ENCODE peak calls at places on chromosomes 7 and 10, in seven cellular contexts. One of them, this sample, is unnamed.

GRCh38 chr10:7788640-7789335 is 811 bp downstream of the ATP5F1C start:
- DNase-seq in SK-N-MC: no peak
- DNase-seq in posterior vena cava: no peak
- DNase-seq in GF-D8: no peak
- DNase-seq in GM12891: no peak
- DNase-seq in CD8-positive, alpha-beta T cell: no peak
- DNase-seq in putamen: peak
- DNase-seq in this sample: peak

GRCh38 chr10:1944487-1944886 is 207.2 kb upstream of the ADARB2 start:
- DNase-seq in SK-N-MC: no peak
- DNase-seq in putamen: no peak
- DNase-seq in GM12891: no peak
- DNase-seq in posterior vena cava: no peak
- DNase-seq in CD8-positive, alpha-beta T cell: no peak
- DNase-seq in GF-D8: no peak
- DNase-seq in this sample: no peak

GRCh38 chr7:57425969-57426628 is 23.9 kb upstream of the ZNF716 start:
- DNase-seq in GF-D8: no peak
- DNase-seq in putamen: no peak
- DNase-seq in GM12891: no peak
- DNase-seq in posterior vena cava: peak
- DNase-seq in SK-N-MC: no peak
- DNase-seq in CD8-positive, alpha-beta T cell: no peak
- DNase-seq in this sample: no peak

GRCh38 chr7:122383934-122384333 is 79.4 kb upstream of the FEZF1 start:
- DNase-seq in CD8-positive, alpha-beta T cell: no peak
- DNase-seq in GM12891: no peak
- DNase-seq in GF-D8: no peak
- DNase-seq in SK-N-MC: no peak
- DNase-seq in posterior vena cava: no peak
- DNase-seq in putamen: no peak
- DNase-seq in this sample: no peak

GRCh38 chr7:94149776-94150545 is 145.8 kb upstream of the BET1 start:
- DNase-seq in putamen: no peak
- DNase-seq in CD8-positive, alpha-beta T cell: no peak
- DNase-seq in GM12891: no peak
- DNase-seq in posterior vena cava: no peak
- DNase-seq in GF-D8: no peak
- DNase-seq in SK-N-MC: no peak
- DNase-seq in this sample: no peak

GRCh38 chr10:12382157-12382548 is 32.8 kb downstream of the CAMK1D start:
- DNase-seq in CD8-positive, alpha-beta T cell: no peak
- DNase-seq in posterior vena cava: no peak
- DNase-seq in putamen: no peak
- DNase-seq in SK-N-MC: no peak
- DNase-seq in GF-D8: no peak
- DNase-seq in GM12891: no peak
- DNase-seq in this sample: no peak

GRCh38 chr7:128148676-128149075 is 92.4 kb upstream of the LEP start:
- DNase-seq in GF-D8: no peak
- DNase-seq in SK-N-MC: no peak
- DNase-seq in GM12891: no peak
- DNase-seq in CD8-positive, alpha-beta T cell: no peak
- DNase-seq in posterior vena cava: no peak
- DNase-seq in putamen: no peak
- DNase-seq in this sample: peak

GRCh38 chr10:29736325-29737208 is 101.8 kb upstream of the SVIL start:
- DNase-seq in posterior vena cava: peak
- DNase-seq in GF-D8: no peak
- DNase-seq in GM12891: peak
- DNase-seq in putamen: no peak
- DNase-seq in SK-N-MC: no peak
- DNase-seq in CD8-positive, alpha-beta T cell: peak
- DNase-seq in this sample: peak

GRCh38 chr10:132065491-132066105 is at the start of gene JAKMIP3:
- DNase-seq in GM12891: no peak
- DNase-seq in SK-N-MC: no peak
- DNase-seq in CD8-positive, alpha-beta T cell: no peak
- DNase-seq in GF-D8: no peak
- DNase-seq in putamen: peak
- DNase-seq in posterior vena cava: peak
- DNase-seq in this sample: peak

GRCh38 chr10:33067481-33067880 is 109.5 kb upstream of the ITGB1 start:
- DNase-seq in SK-N-MC: no peak
- DNase-seq in GF-D8: no peak
- DNase-seq in posterior vena cava: no peak
- DNase-seq in putamen: no peak
- DNase-seq in CD8-positive, alpha-beta T cell: no peak
- DNase-seq in GM12891: no peak
- DNase-seq in this sample: no peak

GRCh38 chr7:99126921-99127553 is 16.9 kb downstream of the SMURF1 start:
- DNase-seq in SK-N-MC: no peak
- DNase-seq in posterior vena cava: no peak
- DNase-seq in GF-D8: peak
- DNase-seq in GM12891: no peak
- DNase-seq in CD8-positive, alpha-beta T cell: no peak
- DNase-seq in putamen: no peak
- DNase-seq in this sample: no peak

GRCh38 chr10:104368406-104368805 is 14.8 kb downstream of the CFAP58 start:
- DNase-seq in GF-D8: no peak
- DNase-seq in GM12891: no peak
- DNase-seq in CD8-positive, alpha-beta T cell: no peak
- DNase-seq in posterior vena cava: no peak
- DNase-seq in SK-N-MC: no peak
- DNase-seq in putamen: no peak
- DNase-seq in this sample: no peak

GRCh38 chr7:56028942-56029630 is 22.2 kb downstream of the PSPH start:
- DNase-seq in GM12891: no peak
- DNase-seq in putamen: no peak
- DNase-seq in posterior vena cava: no peak
- DNase-seq in GF-D8: no peak
- DNase-seq in CD8-positive, alpha-beta T cell: no peak
- DNase-seq in SK-N-MC: no peak
- DNase-seq in this sample: no peak

GRCh38 chr7:106773228-106773627 is 91.9 kb upstream of the PIK3CG start:
- DNase-seq in GM12891: no peak
- DNase-seq in putamen: no peak
- DNase-seq in GF-D8: no peak
- DNase-seq in CD8-positive, alpha-beta T cell: no peak
- DNase-seq in posterior vena cava: no peak
- DNase-seq in SK-N-MC: no peak
- DNase-seq in this sample: no peak

GRCh38 chr10:10730644-10731043 is 287.0 kb upstream of the CELF2 start:
- DNase-seq in GF-D8: no peak
- DNase-seq in GM12891: no peak
- DNase-seq in SK-N-MC: no peak
- DNase-seq in putamen: no peak
- DNase-seq in posterior vena cava: no peak
- DNase-seq in CD8-positive, alpha-beta T cell: no peak
- DNase-seq in this sample: no peak

GRCh38 chr7:83695126-83695960 is 46.4 kb upstream of the SEMA3E start:
- DNase-seq in posterior vena cava: no peak
- DNase-seq in CD8-positive, alpha-beta T cell: no peak
- DNase-seq in GM12891: no peak
- DNase-seq in GF-D8: no peak
- DNase-seq in SK-N-MC: no peak
- DNase-seq in putamen: no peak
- DNase-seq in this sample: no peak

GRCh38 chr10:71513454-71513853 is 116.7 kb downstream of the CDH23 start:
- DNase-seq in putamen: no peak
- DNase-seq in posterior vena cava: peak
- DNase-seq in SK-N-MC: no peak
- DNase-seq in CD8-positive, alpha-beta T cell: no peak
- DNase-seq in GF-D8: no peak
- DNase-seq in GM12891: no peak
- DNase-seq in this sample: no peak

GRCh38 chr10:112404612-112405011 is 30.7 kb downstream of the ACSL5 start:
- DNase-seq in posterior vena cava: no peak
- DNase-seq in GM12891: no peak
- DNase-seq in SK-N-MC: no peak
- DNase-seq in putamen: no peak
- DNase-seq in CD8-positive, alpha-beta T cell: no peak
- DNase-seq in GF-D8: no peak
- DNase-seq in this sample: no peak

GRCh38 chr10:110225756-110226554 is 18.6 kb downstream of the MXI1 start:
- DNase-seq in SK-N-MC: no peak
- DNase-seq in GM12891: peak
- DNase-seq in posterior vena cava: peak
- DNase-seq in CD8-positive, alpha-beta T cell: peak
- DNase-seq in putamen: peak
- DNase-seq in GF-D8: peak
- DNase-seq in this sample: peak

GRCh38 chr10:96511044-96511945 is 2.4 kb downstream of the TLL2 start:
- DNase-seq in GM12891: no peak
- DNase-seq in CD8-positive, alpha-beta T cell: no peak
- DNase-seq in GF-D8: no peak
- DNase-seq in putamen: no peak
- DNase-seq in posterior vena cava: no peak
- DNase-seq in SK-N-MC: no peak
- DNase-seq in this sample: peak

GRCh38 chr10:93415693-93416092 is 66.4 kb downstream of the MYOF start:
- DNase-seq in posterior vena cava: peak
- DNase-seq in putamen: no peak
- DNase-seq in GF-D8: no peak
- DNase-seq in SK-N-MC: no peak
- DNase-seq in CD8-positive, alpha-beta T cell: no peak
- DNase-seq in GM12891: no peak
- DNase-seq in this sample: no peak

GRCh38 chr7:80826520-80827237 is 92.2 kb downstream of the SEMA3C start:
- DNase-seq in posterior vena cava: no peak
- DNase-seq in CD8-positive, alpha-beta T cell: no peak
- DNase-seq in GF-D8: no peak
- DNase-seq in SK-N-MC: no peak
- DNase-seq in putamen: no peak
- DNase-seq in GM12891: no peak
- DNase-seq in this sample: no peak

GRCh38 chr7:103752995-103753394 is 236.5 kb downstream of the RELN start:
- DNase-seq in GM12891: no peak
- DNase-seq in CD8-positive, alpha-beta T cell: no peak
- DNase-seq in posterior vena cava: no peak
- DNase-seq in SK-N-MC: no peak
- DNase-seq in putamen: no peak
- DNase-seq in GF-D8: no peak
- DNase-seq in this sample: no peak

GRCh38 chr7:114439581-114439980 is 25.0 kb downstream of the FOXP2 start:
- DNase-seq in CD8-positive, alpha-beta T cell: no peak
- DNase-seq in GF-D8: no peak
- DNase-seq in posterior vena cava: no peak
- DNase-seq in putamen: no peak
- DNase-seq in SK-N-MC: no peak
- DNase-seq in GM12891: no peak
- DNase-seq in this sample: peak